ENCODE peak calls at places on chromosome 6, in six cellular contexts. Z is ascending aorta; D is natural killer cell; A is astrocyte of the cerebellum; J is progenitor cell of endocrine pancreas; C is CD8-positive, alpha-beta T cell. I is an unnamed sample.

GRCh38 chr6:189676-190075 is 102.6 kb upstream of the DUSP22 start:
- DNase-seq in D (no peak), C (no peak), Z (no peak), J (no peak), A (no peak), I (no peak)

GRCh38 chr6:29589423-29590048 is 4.6 kb downstream of the OR2H2 start:
- DNase-seq in A (peak), C (peak), Z (no peak), D (no peak), J (peak), I (peak)

GRCh38 chr6:119683022-119683421 is 333.5 kb upstream of the MAN1A1 start:
- DNase-seq in C (no peak), J (no peak), A (peak), D (no peak), Z (no peak), I (no peak)

GRCh38 chr6:43628392-43629103 is 516 bp downstream of the GTPBP2 start:
- DNase-seq in J (peak), D (peak), C (peak), Z (no peak), A (no peak), I (no peak)

GRCh38 chr6:137646506-137646905 is 152.3 kb upstream of the OLIG3 start:
- DNase-seq in C (no peak), Z (no peak), J (no peak), D (no peak), A (no peak), I (no peak)

GRCh38 chr6:68876792-68877493 is 241.9 kb downstream of the ADGRB3 start:
- DNase-seq in J (no peak), A (peak), D (no peak), C (no peak), Z (no peak), I (no peak)

GRCh38 chr6:9502991-9503761 is 911.7 kb downstream of the TFAP2A start:
- DNase-seq in C (no peak), Z (no peak), A (peak), D (no peak), J (no peak), I (no peak)

GRCh38 chr6:7052441-7052936 is 55.3 kb upstream of the RREB1 start:
- DNase-seq in C (peak), D (no peak), J (no peak), A (peak), Z (no peak), I (no peak)

GRCh38 chr6:38218235-38218634 is 398.7 kb downstream of the ZFAND3 start:
- DNase-seq in J (no peak), D (no peak), Z (no peak), A (no peak), C (no peak), I (no peak)

GRCh38 chr6:33712914-33713313 is 1.4 kb upstream of the UQCC2 start:
- DNase-seq in D (no peak), J (no peak), C (no peak), A (no peak), Z (no peak), I (no peak)

GRCh38 chr6:92810913-92811312 is 608.4 kb downstream of the EPHA7 start:
- DNase-seq in Z (no peak), D (no peak), C (no peak), J (peak), A (peak), I (no peak)
- TF ChIP-seq CTCF in Z (no peak), D (no peak), C (no peak), J (peak), A (peak), I (peak)

GRCh38 chr6:76681781-76682180 is 609.3 kb upstream of the IMPG1 start:
- DNase-seq in C (no peak), D (no peak), A (no peak), Z (no peak), J (no peak), I (no peak)

GRCh38 chr6:76682842-76683241 is 610.4 kb upstream of the IMPG1 start:
- DNase-seq in D (no peak), C (no peak), A (no peak), J (no peak), Z (no peak), I (no peak)

GRCh38 chr6:76683985-76684384 is 611.5 kb upstream of the IMPG1 start:
- DNase-seq in J (no peak), A (no peak), D (no peak), Z (no peak), C (no peak), I (no peak)

DNA sequence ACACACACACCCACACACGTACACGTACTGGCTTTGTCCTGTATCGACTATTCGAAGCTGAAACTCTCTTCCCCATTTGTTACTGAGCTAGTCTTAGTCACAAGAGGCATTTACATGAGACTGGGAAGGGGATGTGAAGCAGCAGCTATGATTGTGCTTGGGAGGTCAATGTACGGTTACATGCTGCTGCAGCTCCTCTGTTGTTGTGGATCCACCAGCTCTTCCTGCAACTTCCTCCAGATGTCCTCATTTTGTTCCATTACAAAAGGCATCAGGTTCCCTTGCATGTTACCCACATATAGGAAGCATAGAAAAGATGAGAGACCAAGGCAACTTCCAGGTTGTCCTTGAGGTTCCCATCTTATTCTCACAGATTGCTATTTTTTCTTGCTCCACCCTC is 612.4 kb upstream of the IMPG1 start:
- DNase-seq in Z (no peak), J (no peak), A (no peak), C (no peak), D (no peak), I (no peak)
- TF ChIP-seq CTCF in Z (no peak), J (no peak), A (no peak), C (no peak), D (no peak), I (peak)

GRCh38 chr6:170000071-170000843 is 248.8 kb downstream of the ERMARD start:
- DNase-seq in Z (no peak), J (no peak), C (no peak), A (no peak), D (no peak), I (peak)

GRCh38 chr6:170005680-170006470 is 254.5 kb downstream of the ERMARD start:
- DNase-seq in D (peak), Z (no peak), C (no peak), A (no peak), J (no peak), I (no peak)

GRCh38 chr6:169999367-169999766 is 247.9 kb downstream of the ERMARD start:
- DNase-seq in J (no peak), A (no peak), Z (no peak), C (no peak), D (no peak), I (no peak)

GRCh38 chr6:170004585-170005210 is 253.3 kb downstream of the ERMARD start:
- DNase-seq in Z (no peak), C (no peak), D (peak), J (no peak), A (no peak), I (no peak)

DNA sequence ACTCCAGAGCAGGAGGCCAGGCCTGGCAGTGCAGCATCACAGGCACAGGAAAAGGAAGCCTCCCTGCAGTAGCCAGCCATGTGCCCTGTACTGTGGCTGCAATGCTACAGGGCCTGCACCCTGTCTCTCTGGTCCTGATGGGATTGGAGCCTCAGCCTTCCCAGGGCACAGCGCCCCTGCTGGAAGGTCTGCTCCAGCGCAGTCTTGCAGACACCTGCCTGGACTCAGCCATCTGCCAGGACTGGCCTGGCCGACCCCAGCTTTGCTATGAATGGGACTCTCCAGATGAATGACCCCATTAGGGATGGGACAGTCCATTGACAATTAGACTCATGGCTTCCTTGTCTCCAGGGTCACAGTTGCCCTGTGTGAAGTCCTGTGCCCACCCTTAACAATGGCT is 251.6 kb downstream of the ERMARD start:
- DNase-seq in Z (no peak), J (no peak), A (no peak), D (no peak), C (no peak), I (no peak)
- TF ChIP-seq CTCF in Z (no peak), J (no peak), A (no peak), D (no peak), C (no peak), I (no peak)

GRCh38 chr6:169158750-169159149 is 94.9 kb downstream of the THBS2 start:
- DNase-seq in Z (no peak), J (no peak), A (no peak), C (no peak), D (no peak), I (no peak)
- TF ChIP-seq CTCF in Z (no peak), J (no peak), A (peak), C (no peak), D (no peak), I (no peak)

I was measured in Peyer's patch.